ENCODE peak calls at places on chromosomes 2 and 18, in six cellular contexts. V is GM23338, S is fibroblast of villous mesenchyme, I is neural progenitor cell, L is cardiac fibroblast, Y is hepatocyte. T is an unnamed sample.

GRCh38 chr2:96970910-96971309 is 15.5 kb downstream of the FAM178B start:
- DNase-seq in V (no peak), S (no peak), I (no peak), L (no peak), Y (no peak), T (no peak)

GRCh38 chr2:402721-403120 is 114.8 kb upstream of the ALKAL2 start:
- DNase-seq in V (no peak), S (no peak), I (no peak), L (no peak), Y (no peak), T (no peak)

GRCh38 chr2:122706757-122707223 is 951.3 kb downstream of the TSN start:
- DNase-seq in V (no peak), S (no peak), I (no peak), L (no peak), Y (no peak), T (peak)

GRCh38 chr2:120777170-120777751 is 41.6 kb downstream of the GLI2 start:
- DNase-seq in V (no peak), S (no peak), I (no peak), L (no peak), Y (no peak), T (no peak)

GRCh38 chr2:5691659-5692529 is at the start of gene SOX11:
- DNase-seq in V (peak), S (peak), I (peak), L (peak), Y (peak), T (peak)

GRCh38 chr2:111122631-111123421 is 2.1 kb downstream of the BCL2L11 start:
- DNase-seq in V (peak), S (peak), I (peak), L (peak), Y (peak), T (peak)

GRCh38 chr2:2664989-2665833 is 334.1 kb upstream of the MYT1L start:
- DNase-seq in V (no peak), S (no peak), I (peak), L (peak), Y (peak), T (peak)

GRCh38 chr18:42689310-42689709 is 426.2 kb downstream of the RIT2 start:
- DNase-seq in V (no peak), S (no peak), I (no peak), L (no peak), Y (no peak), T (no peak)

GRCh38 chr2:18795881-18796280 is 206.5 kb upstream of the NT5C1B start:
- DNase-seq in V (no peak), S (no peak), I (no peak), L (peak), Y (no peak), T (no peak)

GRCh38 chr2:237669628-237670351 is 42.4 kb downstream of the LRRFIP1 start:
- DNase-seq in V (no peak), S (peak), I (no peak), L (peak), Y (peak), T (no peak)

GRCh38 chr2:120539937-120540718 is 194.2 kb downstream of the INHBB start:
- DNase-seq in V (peak), S (peak), I (peak), L (peak), Y (peak), T (peak)

DNA sequence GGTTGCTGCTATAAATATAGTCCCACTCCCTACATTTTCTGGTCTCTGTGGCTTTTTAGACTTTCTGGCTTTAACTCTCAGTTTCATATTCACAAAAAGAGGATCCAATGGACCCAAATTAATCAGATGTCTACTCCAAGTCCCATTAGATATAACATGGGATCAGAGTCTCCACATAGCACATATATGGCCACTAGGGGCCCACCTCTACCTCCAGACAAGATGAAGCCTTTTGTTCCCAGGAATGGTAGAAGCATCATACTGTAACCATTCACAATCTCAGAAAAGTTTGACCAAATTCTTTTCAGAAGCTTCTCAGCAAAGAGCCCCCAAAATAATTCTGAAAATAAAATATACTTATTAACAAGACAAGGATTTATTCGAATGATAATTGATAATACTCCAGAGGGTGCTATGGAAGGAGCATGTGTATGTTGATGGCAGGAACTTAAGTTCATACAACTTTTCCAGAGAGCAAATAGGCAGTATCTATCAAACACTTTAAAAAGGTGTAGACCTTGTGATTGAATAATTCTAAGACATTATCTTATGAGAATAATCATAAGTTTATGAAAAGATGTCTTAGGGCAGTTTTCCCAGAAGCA is 382.3 kb upstream of the CRIM1 start:
- DNase-seq in V (peak), S (peak), I (peak), L (peak), Y (peak), T (peak)
- TF ChIP-seq CTCF in V (peak), S (peak), I (peak), L (peak), Y (peak), T (peak)

GRCh38 chr18:74597662-74598349 is at the start of gene ZNF407:
- DNase-seq in V (peak), S (peak), I (peak), L (peak), Y (peak), T (peak)
- TF ChIP-seq CTCF in V (no peak), S (no peak), I (no peak), L (no peak), Y (no peak), T (no peak)

GRCh38 chr2:165594935-165595255 is 125.4 kb downstream of the CSRNP3 start:
- DNase-seq in V (no peak), S (no peak), I (no peak), L (no peak), Y (no peak), T (no peak)

GRCh38 chr2:165593081-165593480 is 123.6 kb downstream of the CSRNP3 start:
- DNase-seq in V (no peak), S (peak), I (no peak), L (no peak), Y (no peak), T (no peak)

GRCh38 chr2:165596788-165597187 is 127.3 kb downstream of the CSRNP3 start:
- DNase-seq in V (no peak), S (no peak), I (no peak), L (no peak), Y (no peak), T (no peak)

DNA sequence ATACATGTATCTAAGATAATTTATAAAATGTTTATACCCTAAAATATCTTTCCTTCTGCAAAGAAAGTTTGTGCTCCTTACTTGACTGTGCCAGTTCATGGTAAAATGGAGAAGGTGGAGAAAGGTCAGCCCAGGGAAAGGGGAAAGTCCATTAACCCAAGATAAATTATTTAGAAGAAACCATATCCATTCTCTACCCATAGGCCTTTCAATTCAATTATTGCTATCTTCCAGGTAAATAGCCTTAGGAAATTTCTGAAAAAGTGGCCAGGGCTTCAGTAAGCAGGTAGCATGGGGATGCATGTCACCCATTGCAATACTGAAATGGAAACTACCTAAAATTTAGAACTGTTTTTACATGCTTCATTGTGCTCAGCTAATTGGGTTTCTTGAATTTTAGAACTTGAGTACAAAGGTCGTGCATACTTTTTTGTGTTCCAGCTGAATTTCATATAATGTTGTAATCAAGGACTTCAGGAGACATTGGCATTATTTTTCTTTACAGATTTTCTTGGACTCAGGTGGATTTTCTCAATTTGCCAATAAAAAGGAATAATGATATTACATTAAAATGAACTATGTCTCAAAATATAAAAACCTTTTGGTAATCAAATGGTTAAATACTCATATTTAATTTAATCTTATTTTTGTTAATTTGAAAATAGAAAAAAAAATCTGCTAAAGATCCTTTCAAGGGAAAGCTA is 124.9 kb downstream of the CSRNP3 start:
- DNase-seq in V (no peak), S (no peak), I (no peak), L (no peak), Y (no peak), T (no peak)
- TF ChIP-seq CTCF in V (no peak), S (no peak), I (no peak), L (no peak), Y (no peak), T (no peak)

GRCh38 chr2:46632349-46632748 is 153.0 kb downstream of the TMEM247 start:
- DNase-seq in V (peak), S (peak), I (peak), L (peak), Y (peak), T (peak)
- TF ChIP-seq CTCF in V (peak), S (peak), I (peak), L (peak), Y (peak), T (peak)

GRCh38 chr2:57045236-57045635 is 861.4 kb downstream of the CCDC85A start:
- DNase-seq in V (no peak), S (no peak), I (no peak), L (no peak), Y (no peak), T (no peak)
- TF ChIP-seq CTCF in V (no peak), S (no peak), I (no peak), L (no peak), Y (no peak), T (no peak)

T was measured in epithelial cell of esophagus.